ENCODE peak calls at places on chromosomes 7 and 10, in five cellular contexts. I is stimulated activated CD8-positive, alpha-beta memory T cell treated with anti-CD3 and anti-CD28 coated beads, Interleukin-2, amount 100 ng/mL, for 1 hour; J is M059J; G is fibroblast of pulmonary artery; W is H54. D is an unnamed sample.

GRCh38 chr10:113230018-113230610 is 280.1 kb downstream of the TCF7L2 start:
- DNase-seq in W (no peak), I (no peak), G (no peak), J (no peak), D (no peak)

GRCh38 chr10:2885276-2885955 is 181.9 kb upstream of the PFKP start:
- DNase-seq in J (no peak), I (no peak), W (no peak), G (no peak), D (no peak)

GRCh38 chr7:597348-598178 is 77.9 kb upstream of the PDGFA start:
- DNase-seq in W (no peak), G (no peak), I (no peak), J (no peak), D (no peak)

GRCh38 chr10:4771554-4772201 is 54.3 kb upstream of the AKR1E2 start:
- DNase-seq in W (no peak), J (peak; percentile 71), G (peak; percentile 64), I (no peak), D (no peak)

GRCh38 chr7:105614341-105614840 is 33.1 kb upstream of the EFCAB10 start:
- DNase-seq in J (no peak), W (no peak), G (no peak), I (no peak), D (no peak)

GRCh38 chr7:128939075-128939860 is 1.5 kb downstream of the IRF5 start:
- DNase-seq in W (no peak), J (no peak), G (no peak), I (no peak), D (no peak)

GRCh38 chr7:130814753-130815152 is 80.7 kb upstream of the KLF14 start:
- DNase-seq in J (peak; percentile 63), W (peak; percentile 9), I (no peak), G (peak; percentile 55), D (no peak)

GRCh38 chr10:86693721-86694369 is 25.5 kb downstream of the LDB3 start:
- DNase-seq in W (no peak), J (peak; percentile 33), I (no peak), G (peak; percentile 63), D (peak; percentile 48)

GRCh38 chr10:25766687-25767221 is 167.3 kb upstream of the MYO3A start:
- DNase-seq in J (no peak), W (no peak), I (no peak), G (no peak), D (no peak)

GRCh38 chr10:60340973-60341372 is 48.7 kb downstream of the ANK3 start:
- DNase-seq in I (no peak), W (no peak), G (no peak), J (no peak), D (no peak)

GRCh38 chr10:90227259-90227658 is 525.9 kb downstream of the KIF20B start:
- DNase-seq in W (no peak), I (no peak), J (peak; percentile 100), G (peak; percentile 68), D (no peak)

GRCh38 chr10:4194231-4194630 is 409.2 kb upstream of the KLF6 start:
- DNase-seq in G (no peak), W (no peak), J (peak; percentile 18), I (no peak), D (no peak)

GRCh38 chr7:108322899-108323298 is 133.3 kb downstream of the NRCAM start:
- DNase-seq in I (no peak), J (no peak), W (no peak), G (no peak), D (no peak)

GRCh38 chr7:151088019-151088855 is 2.0 kb downstream of the AGAP3 start:
- DNase-seq in G (no peak), J (no peak), I (no peak), W (no peak), D (no peak)

GRCh38 chr7:27244488-27245123 is 2.0 kb downstream of the EVX1 start:
- DNase-seq in I (no peak), J (no peak), W (no peak), G (no peak), D (no peak)

GRCh38 chr10:55822096-55822495 is 539.0 kb downstream of the ZWINT start:
- DNase-seq in I (no peak), W (no peak), G (no peak), J (no peak), D (no peak)

GRCh38 chr10:132248455-132249231 is 59.1 kb downstream of the STK32C start:
- DNase-seq in W (no peak), J (no peak), G (peak; percentile 20), I (no peak), D (no peak)

GRCh38 chr10:23419657-23420319 is 19.1 kb upstream of the OTUD1 start:
- DNase-seq in J (no peak), I (no peak), G (no peak), W (no peak), D (no peak)

GRCh38 chr7:158559356-158559755 is 28.3 kb downstream of the PTPRN2 start:
- DNase-seq in I (no peak), J (no peak), W (no peak), G (no peak), D (no peak)

GRCh38 chr7:158588085-158588877 is 658 bp upstream of the PTPRN2 start:
- DNase-seq in W (no peak), J (no peak), G (no peak), I (no peak), D (no peak)